ENCODE peak calls at places on chromosome 12, in seven cellular contexts. E is HT1080; T is activated CD4-positive, alpha-beta T cell treated with anti-CD3 and anti-CD28 coated beads, Interleukin-2, amount 10 ng/mL, durations not matched to agents 7 days and 5 days; F is thoracic aorta; G is Ammon's horn; H is CD8-positive, alpha-beta T cell; X is uterus. Z is an unnamed sample.

GRCh38 chr12:88952543-88952942 is 372.3 kb upstream of the KITLG start:
- DNase-seq in G (no peak), X (no peak), T (no peak), F (no peak), E (peak; percentile 42), H (no peak), Z (no peak)

GRCh38 chr12:49344486-49345047 is 2.1 kb upstream of the DNAJC22 start:
- DNase-seq in F (no peak), H (peak; percentile 47), T (no peak), X (no peak), G (no peak), E (no peak), Z (no peak)

GRCh38 chr12:127388985-127389384 is 878.0 kb upstream of the TMEM132C start:
- DNase-seq in G (no peak), E (peak; percentile 58), H (no peak), F (no peak), T (no peak), X (no peak), Z (peak; percentile 92)

GRCh38 chr12:90631581-90631980 is 323.4 kb downstream of the CCER1 start:
- DNase-seq in G (no peak), H (no peak), E (no peak), T (no peak), X (no peak), F (no peak), Z (no peak)

GRCh38 chr12:4272014-4272975 is 1.3 kb upstream of the CCND2 start:
- DNase-seq in G (peak; percentile 67), X (peak; percentile 74), F (no peak), H (peak; percentile 90), E (no peak), T (peak; percentile 96), Z (peak; percentile 94)

GRCh38 chr12:49031573-49032161 is 13.1 kb upstream of the PRKAG1 start:
- DNase-seq in T (no peak), H (no peak), E (no peak), X (peak; percentile 13), G (no peak), F (no peak), Z (no peak)

GRCh38 chr12:27342551-27342950 is 9.9 kb downstream of the BMAL2 start:
- DNase-seq in H (no peak), G (no peak), E (peak; percentile 25), F (no peak), X (no peak), T (no peak), Z (no peak)

GRCh38 chr12:56749364-56749763 is 2.8 kb downstream of the PRIM1 start:
- DNase-seq in G (no peak), X (no peak), E (no peak), F (no peak), H (no peak), T (no peak), Z (no peak)

GRCh38 chr12:105721051-105721825 is 390.7 kb downstream of the C12orf75 start:
- DNase-seq in F (no peak), T (no peak), E (no peak), X (no peak), H (no peak), G (no peak), Z (no peak)

GRCh38 chr12:92859650-92860386 is 69.3 kb downstream of the EEA1 start:
- DNase-seq in T (no peak), X (no peak), H (no peak), G (no peak), E (no peak), F (no peak), Z (no peak)

GRCh38 chr12:59027199-59027598 is 106.9 kb upstream of the LRIG3 start:
- DNase-seq in E (no peak), X (no peak), G (no peak), H (no peak), T (no peak), F (no peak), Z (no peak)

GRCh38 chr12:52579468-52580450 is 6.1 kb upstream of the KRT74 start:
- DNase-seq in E (no peak), T (no peak), H (no peak), G (no peak), F (no peak), X (no peak), Z (peak; percentile 87)

GRCh38 chr12:24948452-24948815 is 467 bp downstream of the BCAT1 start:
- DNase-seq in X (peak; percentile 19), G (no peak), E (peak; percentile 33), H (no peak), T (peak; percentile 40), F (no peak), Z (peak; percentile 50)

GRCh38 chr12:41510470-41510869 is 322.4 kb downstream of the PDZRN4 start:
- DNase-seq in H (no peak), T (no peak), F (no peak), G (no peak), X (no peak), E (no peak), Z (no peak)

GRCh38 chr12:119990382-119990874 is 1.4 kb downstream of the BICDL1 start:
- DNase-seq in G (no peak), F (no peak), T (no peak), X (no peak), E (no peak), H (no peak), Z (no peak)

GRCh38 chr12:89636776-89637160 is 71.9 kb downstream of the ATP2B1 start:
- DNase-seq in F (no peak), T (no peak), X (no peak), H (no peak), G (no peak), E (no peak), Z (no peak)

GRCh38 chr12:94263011-94263786 is 114.8 kb downstream of the PLXNC1 start:
- DNase-seq in F (no peak), T (peak; percentile 66), H (peak; percentile 67), G (no peak), E (no peak), X (peak; percentile 28), Z (no peak)

GRCh38 chr12:89690925-89691324 is 17.7 kb downstream of the ATP2B1 start:
- DNase-seq in X (no peak), E (no peak), G (no peak), T (no peak), F (no peak), H (no peak), Z (peak; percentile 26)

GRCh38 chr12:124428136-124428791 is 133.4 kb downstream of the RFLNA start:
- DNase-seq in G (peak; percentile 70), E (no peak), H (no peak), X (peak; percentile 80), T (no peak), F (no peak), Z (no peak)

GRCh38 chr12:74752196-74752595 is 214.6 kb downstream of the ATXN7L3B start:
- DNase-seq in G (no peak), H (no peak), X (no peak), T (no peak), F (no peak), E (no peak), Z (no peak)

GRCh38 chr12:41709463-41710285 is 435.0 kb downstream of the GXYLT1 start:
- DNase-seq in H (no peak), F (no peak), T (no peak), X (no peak), E (no peak), G (no peak), Z (no peak)

GRCh38 chr12:113239811-113240331 is 18.6 kb downstream of the TPCN1 start:
- DNase-seq in H (no peak), E (no peak), X (no peak), F (no peak), T (no peak), G (no peak), Z (no peak)

GRCh38 chr12:125376422-125376821 is 311.2 kb downstream of the AACS start:
- DNase-seq in X (no peak), H (no peak), E (no peak), F (no peak), T (no peak), G (no peak), Z (no peak)

GRCh38 chr12:30754383-30754749 is 385 bp downstream of the CAPRIN2 start:
- DNase-seq in E (no peak), T (no peak), X (no peak), G (peak; percentile 29), F (no peak), H (no peak), Z (peak; percentile 9)

GRCh38 chr12:102883204-102883799 is 33.7 kb downstream of the PAH start:
- DNase-seq in X (peak; percentile 56), F (no peak), T (peak; percentile 18), E (peak; percentile 40), G (peak; percentile 75), H (peak; percentile 52), Z (peak; percentile 13)

GRCh38 chr12:67927815-67928214 is 61.4 kb upstream of the IFNG-AS1 start:
- DNase-seq in G (no peak), T (no peak), E (no peak), X (no peak), F (no peak), H (no peak), Z (no peak)

GRCh38 chr12:24198070-24198469 is 248.6 kb upstream of the SOX5 start:
- DNase-seq in E (no peak), T (no peak), H (no peak), F (no peak), X (no peak), G (no peak), Z (no peak)

Z was measured in foreskin keratinocyte.